ENCODE peak calls at places on chromosomes 16 and 17, in eight cellular contexts. Y, K, L, R, S, D, N and J are unnamed samples.

GRCh38 chr16:69934044-69934443 is 17.1 kb upstream of the CLEC18A start:
- DNase-seq in Y (no peak), K (no peak), L (no peak), R (no peak), S (no peak), D (no peak), N (no peak), J (no peak)

GRCh38 chr17:1562178-1562643 is 381 bp downstream of the PITPNA start:
- DNase-seq in Y (no peak), K (no peak), L (no peak), R (peak; percentile 33), S (no peak), D (no peak), N (no peak), J (peak; percentile 61)

GRCh38 chr17:1228752-1229353 is 41.4 kb upstream of the BHLHA9 start:
- DNase-seq in Y (no peak), K (no peak), L (no peak), R (no peak), S (peak; percentile 67), D (peak; percentile 60), N (no peak), J (no peak)

GRCh38 chr16:3149630-3150345 is 15.0 kb downstream of the ZNF213 start:
- DNase-seq in Y (no peak), K (peak; percentile 80), L (no peak), R (peak; percentile 64), S (peak; percentile 84), D (peak; percentile 89), N (peak; percentile 12), J (peak; percentile 70)

GRCh38 chr17:19780846-19781245 is 32.7 kb upstream of the ALDH3A1 start:
- DNase-seq in Y (no peak), K (no peak), L (no peak), R (no peak), S (no peak), D (no peak), N (no peak), J (no peak)

GRCh38 chr17:11986179-11986938 is 10.9 kb downstream of the ZNF18 start:
- DNase-seq in Y (no peak), K (no peak), L (no peak), R (no peak), S (no peak), D (no peak), N (no peak), J (no peak)

GRCh38 chr17:74386397-74386796 is 19.1 kb downstream of the GPR142 start:
- DNase-seq in Y (no peak), K (no peak), L (no peak), R (no peak), S (no peak), D (peak; percentile 10), N (no peak), J (no peak)

GRCh38 chr16:31568577-31569359 is 41.1 kb downstream of the AHSP start:
- DNase-seq in Y (no peak), K (no peak), L (no peak), R (no peak), S (no peak), D (no peak), N (no peak), J (no peak)

GRCh38 chr16:73113326-73113720 is 65.4 kb upstream of the ZFHX3 start:
- DNase-seq in Y (peak; percentile 45), K (no peak), L (no peak), R (no peak), S (no peak), D (no peak), N (no peak), J (no peak)

GRCh38 chr16:75402174-75402820 is 31.0 kb downstream of the CFDP1 start:
- DNase-seq in Y (no peak), K (no peak), L (no peak), R (no peak), S (no peak), D (no peak), N (no peak), J (no peak)

GRCh38 chr17:8048736-8049135 is 9.9 kb downstream of the ALOX15B start:
- DNase-seq in Y (no peak), K (no peak), L (no peak), R (no peak), S (no peak), D (no peak), N (no peak), J (no peak)

GRCh38 chr17:42518046-42518754 is 17.8 kb upstream of the NAGLU start:
- DNase-seq in Y (peak; percentile 90), K (no peak), L (no peak), R (no peak), S (no peak), D (no peak), N (peak; percentile 45), J (peak; percentile 91)